ENCODE peak calls at places on chromosomes 4 and X, in nine cellular contexts. One of them, this sample, is unnamed.

GRCh38 chrX:23292979-23293651 is 41.5 kb upstream of the PTCHD1 start:
- DNase-seq in activated T-cell treated with anti-CD3 and anti-CD28 coated beads for 1 hour: no peak
- DNase-seq in cardiac fibroblast: no peak
- DNase-seq in astrocyte of the spinal cord: peak; percentile 62
- DNase-seq in GM19239: no peak
- DNase-seq in GM03348: no peak
- DNase-seq in iris pigment epithelial cell: peak; percentile 3
- DNase-seq in GM04504: no peak
- DNase-seq in HFFc6: no peak
- DNase-seq in this sample: no peak

GRCh38 chr4:166994686-166995085 is 239.6 kb downstream of the SPOCK3 start:
- DNase-seq in activated T-cell treated with anti-CD3 and anti-CD28 coated beads for 1 hour: no peak
- DNase-seq in cardiac fibroblast: no peak
- DNase-seq in astrocyte of the spinal cord: no peak
- DNase-seq in GM19239: no peak
- DNase-seq in GM03348: no peak
- DNase-seq in iris pigment epithelial cell: no peak
- DNase-seq in GM04504: no peak
- DNase-seq in HFFc6: no peak
- DNase-seq in this sample: no peak

GRCh38 chrX:153380691-153381090 is 20.5 kb downstream of the PNMA6E start:
- DNase-seq in activated T-cell treated with anti-CD3 and anti-CD28 coated beads for 1 hour: no peak
- DNase-seq in cardiac fibroblast: no peak
- DNase-seq in astrocyte of the spinal cord: no peak
- DNase-seq in GM19239: no peak
- DNase-seq in GM03348: no peak
- DNase-seq in iris pigment epithelial cell: no peak
- DNase-seq in GM04504: no peak
- DNase-seq in HFFc6: no peak
- DNase-seq in this sample: no peak

GRCh38 chr4:98261291-98262271 is at the start of gene RAP1GDS1:
- DNase-seq in activated T-cell treated with anti-CD3 and anti-CD28 coated beads for 1 hour: no peak
- DNase-seq in cardiac fibroblast: peak; percentile 75
- DNase-seq in astrocyte of the spinal cord: peak; percentile 74
- DNase-seq in GM19239: peak; percentile 4
- DNase-seq in GM03348: peak; percentile 61
- DNase-seq in iris pigment epithelial cell: peak; percentile 84
- DNase-seq in GM04504: peak; percentile 42
- DNase-seq in HFFc6: peak; percentile 79
- DNase-seq in this sample: no peak

GRCh38 chr4:118911162-118911791 is 22.6 kb downstream of the SYNPO2 start:
- DNase-seq in activated T-cell treated with anti-CD3 and anti-CD28 coated beads for 1 hour: no peak
- DNase-seq in cardiac fibroblast: peak; percentile 65
- DNase-seq in astrocyte of the spinal cord: peak; percentile 71
- DNase-seq in GM19239: no peak
- DNase-seq in GM03348: peak; percentile 15
- DNase-seq in iris pigment epithelial cell: peak; percentile 63
- DNase-seq in GM04504: no peak
- DNase-seq in HFFc6: peak; percentile 62
- DNase-seq in this sample: no peak

GRCh38 chrX:37745835-37746234 is 34.0 kb upstream of the CYBB start:
- DNase-seq in activated T-cell treated with anti-CD3 and anti-CD28 coated beads for 1 hour: no peak
- DNase-seq in cardiac fibroblast: no peak
- DNase-seq in astrocyte of the spinal cord: no peak
- DNase-seq in GM19239: no peak
- DNase-seq in GM03348: no peak
- DNase-seq in iris pigment epithelial cell: no peak
- DNase-seq in GM04504: no peak
- DNase-seq in HFFc6: no peak
- DNase-seq in this sample: no peak

GRCh38 chrX:151750511-151750910 is 16.0 kb downstream of the CNGA2 start:
- DNase-seq in activated T-cell treated with anti-CD3 and anti-CD28 coated beads for 1 hour: no peak
- DNase-seq in cardiac fibroblast: no peak
- DNase-seq in astrocyte of the spinal cord: no peak
- DNase-seq in GM19239: no peak
- DNase-seq in GM03348: no peak
- DNase-seq in iris pigment epithelial cell: no peak
- DNase-seq in GM04504: no peak
- DNase-seq in HFFc6: no peak
- DNase-seq in this sample: no peak

GRCh38 chrX:46308106-46308505 is 237.1 kb downstream of the ZNF674 start:
- DNase-seq in activated T-cell treated with anti-CD3 and anti-CD28 coated beads for 1 hour: no peak
- DNase-seq in cardiac fibroblast: no peak
- DNase-seq in astrocyte of the spinal cord: no peak
- DNase-seq in GM19239: no peak
- DNase-seq in GM03348: no peak
- DNase-seq in iris pigment epithelial cell: no peak
- DNase-seq in GM04504: no peak
- DNase-seq in HFFc6: no peak
- DNase-seq in this sample: no peak

GRCh38 chr4:81919238-81919637 is 447.5 kb upstream of the RASGEF1B start:
- DNase-seq in activated T-cell treated with anti-CD3 and anti-CD28 coated beads for 1 hour: no peak
- DNase-seq in cardiac fibroblast: peak; percentile 1
- DNase-seq in astrocyte of the spinal cord: no peak
- DNase-seq in GM19239: peak; percentile 6
- DNase-seq in GM03348: peak; percentile 9
- DNase-seq in iris pigment epithelial cell: peak; percentile 1
- DNase-seq in GM04504: no peak
- DNase-seq in HFFc6: no peak
- DNase-seq in this sample: no peak

GRCh38 chrX:69179380-69179911 is 14.2 kb upstream of the PJA1 start:
- DNase-seq in activated T-cell treated with anti-CD3 and anti-CD28 coated beads for 1 hour: no peak
- DNase-seq in cardiac fibroblast: no peak
- DNase-seq in astrocyte of the spinal cord: peak; percentile 5
- DNase-seq in GM19239: no peak
- DNase-seq in GM03348: no peak
- DNase-seq in iris pigment epithelial cell: no peak
- DNase-seq in GM04504: no peak
- DNase-seq in HFFc6: no peak
- DNase-seq in this sample: no peak

GRCh38 chr4:122500852-122501501 is 44.5 kb upstream of the IL2 start:
- DNase-seq in activated T-cell treated with anti-CD3 and anti-CD28 coated beads for 1 hour: no peak
- DNase-seq in cardiac fibroblast: peak; percentile 57
- DNase-seq in astrocyte of the spinal cord: peak; percentile 58
- DNase-seq in GM19239: no peak
- DNase-seq in GM03348: no peak
- DNase-seq in iris pigment epithelial cell: peak; percentile 38
- DNase-seq in GM04504: no peak
- DNase-seq in HFFc6: no peak
- DNase-seq in this sample: no peak

GRCh38 chr4:110073045-110073845 is 125.2 kb downstream of the ELOVL6 start:
- DNase-seq in activated T-cell treated with anti-CD3 and anti-CD28 coated beads for 1 hour: no peak
- DNase-seq in cardiac fibroblast: no peak
- DNase-seq in astrocyte of the spinal cord: peak; percentile 54
- DNase-seq in GM19239: no peak
- DNase-seq in GM03348: no peak
- DNase-seq in iris pigment epithelial cell: peak; percentile 25
- DNase-seq in GM04504: no peak
- DNase-seq in HFFc6: no peak
- DNase-seq in this sample: no peak

GRCh38 chr4:12884846-12885796 is 599.0 kb downstream of the RAB28 start:
- DNase-seq in activated T-cell treated with anti-CD3 and anti-CD28 coated beads for 1 hour: no peak
- DNase-seq in cardiac fibroblast: no peak
- DNase-seq in astrocyte of the spinal cord: no peak
- DNase-seq in GM19239: no peak
- DNase-seq in GM03348: no peak
- DNase-seq in iris pigment epithelial cell: no peak
- DNase-seq in GM04504: no peak
- DNase-seq in HFFc6: no peak
- DNase-seq in this sample: no peak

GRCh38 chrX:109619816-109620215 is 5.2 kb downstream of the KCNE5 start:
- DNase-seq in activated T-cell treated with anti-CD3 and anti-CD28 coated beads for 1 hour: no peak
- DNase-seq in cardiac fibroblast: no peak
- DNase-seq in astrocyte of the spinal cord: no peak
- DNase-seq in GM19239: no peak
- DNase-seq in GM03348: no peak
- DNase-seq in iris pigment epithelial cell: no peak
- DNase-seq in GM04504: no peak
- DNase-seq in HFFc6: no peak
- DNase-seq in this sample: no peak

GRCh38 chr4:2929469-2929868 is 33.7 kb downstream of the NOP14 start:
- DNase-seq in activated T-cell treated with anti-CD3 and anti-CD28 coated beads for 1 hour: no peak
- DNase-seq in cardiac fibroblast: no peak
- DNase-seq in astrocyte of the spinal cord: no peak
- DNase-seq in GM19239: no peak
- DNase-seq in GM03348: no peak
- DNase-seq in iris pigment epithelial cell: no peak
- DNase-seq in GM04504: no peak
- DNase-seq in HFFc6: no peak
- DNase-seq in this sample: no peak

GRCh38 chrX:47802589-47802988 is 34.1 kb upstream of the ZNF81 start:
- DNase-seq in activated T-cell treated with anti-CD3 and anti-CD28 coated beads for 1 hour: no peak
- DNase-seq in cardiac fibroblast: peak; percentile 35
- DNase-seq in astrocyte of the spinal cord: peak; percentile 7
- DNase-seq in GM19239: no peak
- DNase-seq in GM03348: no peak
- DNase-seq in iris pigment epithelial cell: peak; percentile 16
- DNase-seq in GM04504: no peak
- DNase-seq in HFFc6: peak; percentile 9
- DNase-seq in this sample: no peak

GRCh38 chr4:69167300-69167699 is 47.2 kb downstream of the UGT2B11 start:
- DNase-seq in activated T-cell treated with anti-CD3 and anti-CD28 coated beads for 1 hour: no peak
- DNase-seq in cardiac fibroblast: peak; percentile 33
- DNase-seq in astrocyte of the spinal cord: no peak
- DNase-seq in GM19239: no peak
- DNase-seq in GM03348: no peak
- DNase-seq in iris pigment epithelial cell: peak; percentile 3
- DNase-seq in GM04504: no peak
- DNase-seq in HFFc6: no peak
- DNase-seq in this sample: no peak

GRCh38 chrX:134619838-134620237 is 38.4 kb downstream of the PLAC1 start:
- DNase-seq in activated T-cell treated with anti-CD3 and anti-CD28 coated beads for 1 hour: no peak
- DNase-seq in cardiac fibroblast: no peak
- DNase-seq in astrocyte of the spinal cord: no peak
- DNase-seq in GM19239: no peak
- DNase-seq in GM03348: no peak
- DNase-seq in iris pigment epithelial cell: no peak
- DNase-seq in GM04504: no peak
- DNase-seq in HFFc6: no peak
- DNase-seq in this sample: no peak

GRCh38 chr4:184529283-184529682 is 54.9 kb upstream of the IRF2 start:
- DNase-seq in activated T-cell treated with anti-CD3 and anti-CD28 coated beads for 1 hour: no peak
- DNase-seq in cardiac fibroblast: peak; percentile 72
- DNase-seq in astrocyte of the spinal cord: peak; percentile 48
- DNase-seq in GM19239: no peak
- DNase-seq in GM03348: no peak
- DNase-seq in iris pigment epithelial cell: no peak
- DNase-seq in GM04504: no peak
- DNase-seq in HFFc6: no peak
- DNase-seq in this sample: no peak

GRCh38 chr4:3112241-3112978 is 37.9 kb downstream of the HTT start:
- DNase-seq in activated T-cell treated with anti-CD3 and anti-CD28 coated beads for 1 hour: no peak
- DNase-seq in cardiac fibroblast: peak; percentile 6
- DNase-seq in astrocyte of the spinal cord: no peak
- DNase-seq in GM19239: no peak
- DNase-seq in GM03348: no peak
- DNase-seq in iris pigment epithelial cell: peak; percentile 88
- DNase-seq in GM04504: no peak
- DNase-seq in HFFc6: no peak
- DNase-seq in this sample: no peak

GRCh38 chr4:158768577-158769174 is at the start of gene FNIP2:
- DNase-seq in activated T-cell treated with anti-CD3 and anti-CD28 coated beads for 1 hour: peak; percentile 55
- DNase-seq in cardiac fibroblast: peak; percentile 62
- DNase-seq in astrocyte of the spinal cord: peak; percentile 73
- DNase-seq in GM19239: peak; percentile 73
- DNase-seq in GM03348: peak; percentile 96
- DNase-seq in iris pigment epithelial cell: peak; percentile 78
- DNase-seq in GM04504: peak; percentile 44
- DNase-seq in HFFc6: peak; percentile 64
- DNase-seq in this sample: no peak

GRCh38 chr4:16253127-16253960 is 27.1 kb upstream of the TAPT1 start:
- DNase-seq in activated T-cell treated with anti-CD3 and anti-CD28 coated beads for 1 hour: no peak
- DNase-seq in cardiac fibroblast: peak; percentile 87
- DNase-seq in astrocyte of the spinal cord: peak; percentile 78
- DNase-seq in GM19239: no peak
- DNase-seq in GM03348: peak; percentile 80
- DNase-seq in iris pigment epithelial cell: peak; percentile 89
- DNase-seq in GM04504: peak; percentile 53
- DNase-seq in HFFc6: peak; percentile 75
- DNase-seq in this sample: peak; percentile 63

GRCh38 chr4:150126880-150127236 is 48.6 kb downstream of the DCLK2 start:
- DNase-seq in activated T-cell treated with anti-CD3 and anti-CD28 coated beads for 1 hour: no peak
- DNase-seq in cardiac fibroblast: peak; percentile 86
- DNase-seq in astrocyte of the spinal cord: peak; percentile 76
- DNase-seq in GM19239: no peak
- DNase-seq in GM03348: peak; percentile 39
- DNase-seq in iris pigment epithelial cell: peak; percentile 57
- DNase-seq in GM04504: no peak
- DNase-seq in HFFc6: peak; percentile 75
- DNase-seq in this sample: no peak

GRCh38 chr4:168765726-168766125 is 244.3 kb downstream of the CBR4 start:
- DNase-seq in activated T-cell treated with anti-CD3 and anti-CD28 coated beads for 1 hour: no peak
- DNase-seq in cardiac fibroblast: peak; percentile 81
- DNase-seq in astrocyte of the spinal cord: peak; percentile 87
- DNase-seq in GM19239: no peak
- DNase-seq in GM03348: peak; percentile 62
- DNase-seq in iris pigment epithelial cell: peak; percentile 41
- DNase-seq in GM04504: no peak
- DNase-seq in HFFc6: peak; percentile 32
- DNase-seq in this sample: peak; percentile 14

GRCh38 chr4:53455766-53456165 is 78.3 kb downstream of the FIP1L1 start:
- DNase-seq in activated T-cell treated with anti-CD3 and anti-CD28 coated beads for 1 hour: no peak
- DNase-seq in cardiac fibroblast: no peak
- DNase-seq in astrocyte of the spinal cord: no peak
- DNase-seq in GM19239: no peak
- DNase-seq in GM03348: no peak
- DNase-seq in iris pigment epithelial cell: no peak
- DNase-seq in GM04504: no peak
- DNase-seq in HFFc6: no peak
- DNase-seq in this sample: no peak

GRCh38 chrX:84144281-84144680 is 43.7 kb downstream of the RPS6KA6 start:
- DNase-seq in activated T-cell treated with anti-CD3 and anti-CD28 coated beads for 1 hour: no peak
- DNase-seq in cardiac fibroblast: peak; percentile 29
- DNase-seq in astrocyte of the spinal cord: no peak
- DNase-seq in GM19239: no peak
- DNase-seq in GM03348: no peak
- DNase-seq in iris pigment epithelial cell: peak; percentile 29
- DNase-seq in GM04504: no peak
- DNase-seq in HFFc6: peak; percentile 43
- DNase-seq in this sample: no peak

GRCh38 chrX:50107470-50107869 is 93.3 kb downstream of the AKAP4 start:
- DNase-seq in activated T-cell treated with anti-CD3 and anti-CD28 coated beads for 1 hour: no peak
- DNase-seq in cardiac fibroblast: peak; percentile 56
- DNase-seq in astrocyte of the spinal cord: no peak
- DNase-seq in GM19239: no peak
- DNase-seq in GM03348: peak; percentile 8
- DNase-seq in iris pigment epithelial cell: peak; percentile 17
- DNase-seq in GM04504: no peak
- DNase-seq in HFFc6: no peak
- DNase-seq in this sample: peak; percentile 16

GRCh38 chr4:22389240-22389871 is 126.5 kb downstream of the ADGRA3 start:
- DNase-seq in activated T-cell treated with anti-CD3 and anti-CD28 coated beads for 1 hour: no peak
- DNase-seq in cardiac fibroblast: peak; percentile 87
- DNase-seq in astrocyte of the spinal cord: peak; percentile 85
- DNase-seq in GM19239: peak; percentile 0
- DNase-seq in GM03348: peak; percentile 59
- DNase-seq in iris pigment epithelial cell: peak; percentile 81
- DNase-seq in GM04504: peak; percentile 50
- DNase-seq in HFFc6: peak; percentile 79
- DNase-seq in this sample: peak; percentile 68

GRCh38 chrX:124212622-124213021 is 119.8 kb upstream of the TEX13D start:
- DNase-seq in activated T-cell treated with anti-CD3 and anti-CD28 coated beads for 1 hour: no peak
- DNase-seq in cardiac fibroblast: no peak
- DNase-seq in astrocyte of the spinal cord: no peak
- DNase-seq in GM19239: no peak
- DNase-seq in GM03348: no peak
- DNase-seq in iris pigment epithelial cell: no peak
- DNase-seq in GM04504: no peak
- DNase-seq in HFFc6: no peak
- DNase-seq in this sample: no peak

GRCh38 chr4:12172198-12172970 is 743.7 kb upstream of the HS3ST1 start:
- DNase-seq in activated T-cell treated with anti-CD3 and anti-CD28 coated beads for 1 hour: no peak
- DNase-seq in cardiac fibroblast: no peak
- DNase-seq in astrocyte of the spinal cord: no peak
- DNase-seq in GM19239: no peak
- DNase-seq in GM03348: no peak
- DNase-seq in iris pigment epithelial cell: no peak
- DNase-seq in GM04504: no peak
- DNase-seq in HFFc6: no peak
- DNase-seq in this sample: no peak

GRCh38 chr4:86441175-86441960 is 81.5 kb upstream of the MAPK10 start:
- DNase-seq in activated T-cell treated with anti-CD3 and anti-CD28 coated beads for 1 hour: no peak
- DNase-seq in cardiac fibroblast: peak; percentile 28
- DNase-seq in astrocyte of the spinal cord: no peak
- DNase-seq in GM19239: no peak
- DNase-seq in GM03348: no peak
- DNase-seq in iris pigment epithelial cell: peak; percentile 54
- DNase-seq in GM04504: no peak
- DNase-seq in HFFc6: peak; percentile 31
- DNase-seq in this sample: no peak

This sample was measured in AG09309.